ENCODE peak calls at places on chromosome 15, in six cellular contexts. G is IMR-90, R is mesendoderm, Z is H9, V is mesenchymal stem cell, J is trophoblast cell. X is an unnamed sample. For H3K4me1, the result is how much of the 10 kb centered on the place peaks cover.

GRCh38 chr15:39156636-39157255 is 424.1 kb upstream of the THBS1 start:
- DNase-seq in G (no peak), R (no peak), V (peak), J (no peak), Z (no peak), X (no peak)

GRCh38 chr15:56871180-56871579 is 47.3 kb upstream of the TCF12 start:
- DNase-seq in G (peak), J (peak), V (peak), R (peak), Z (no peak), X (no peak)

GRCh38 chr15:67110400-67110799 is 45.0 kb downstream of the SMAD3 start:
- DNase-seq in V (no peak), R (no peak), G (no peak), J (no peak), Z (no peak), X (no peak)

GRCh38 chr15:99105516-99106341 is 849 bp downstream of the SYNM start:
- DNase-seq in G (peak), Z (peak), R (peak), V (peak), J (peak), X (peak)

GRCh38 chr15:28017423-28017924 is 81.6 kb downstream of the OCA2 start:
- DNase-seq in V (no peak), J (no peak), R (peak), Z (no peak), G (no peak), X (peak)

GRCh38 chr15:75425966-75426500 is 25.5 kb downstream of the SIN3A start:
- DNase-seq in V (no peak), J (no peak), Z (no peak), G (no peak), R (peak), X (no peak)

GRCh38 chr15:68313501-68314390 is 36.2 kb downstream of the FEM1B start:
- DNase-seq in G (no peak), Z (peak), J (no peak), R (no peak), V (no peak), X (no peak)

GRCh38 chr15:29139540-29140459 is 129.8 kb downstream of the NSMCE3 start:
- DNase-seq in R (peak), G (peak), Z (peak), V (peak), J (peak), X (peak)

GRCh38 chr15:31465083-31465955 is 138.7 kb downstream of the KLF13 start:
- DNase-seq in Z (peak), V (no peak), J (no peak), G (no peak), R (no peak), X (no peak)

GRCh38 chr15:97759363-97759762 is 201.1 kb upstream of the ARRDC4 start:
- DNase-seq in R (no peak), Z (no peak), G (no peak), V (peak), J (no peak), X (no peak)

GRCh38 chr15:70827721-70828120 is 26.2 kb downstream of the LARP6 start:
- DNase-seq in G (no peak), R (no peak), V (no peak), J (no peak), Z (no peak), X (no peak)

GRCh38 chr15:79972861-79973260 is 1.9 kb upstream of the BCL2A1 start:
- DNase-seq in J (no peak), V (no peak), Z (no peak), G (no peak), R (no peak), X (no peak)

GRCh38 chr15:63236272-63236671 is 41.1 kb upstream of the APH1B start:
- DNase-seq in V (no peak), R (no peak), G (peak), J (no peak), Z (no peak), X (no peak)

GRCh38 chr15:61115241-61115640 is 113.9 kb downstream of the RORA start:
- DNase-seq in R (no peak), V (no peak), G (peak), Z (no peak), J (no peak), X (no peak)

GRCh38 chr15:71596672-71597071 is 213.7 kb upstream of the NR2E3 start:
- DNase-seq in J (no peak), Z (no peak), G (peak), V (no peak), R (peak), X (no peak)

GRCh38 chr15:76903251-76903681 is 1.9 kb downstream of the SCAPER start:
- DNase-seq in V (peak), G (peak), R (peak), Z (no peak), J (peak), X (no peak)

GRCh38 chr15:44633603-44634002 is 29.9 kb downstream of the SPG11 start:
- DNase-seq in J (peak), R (no peak), G (peak), V (peak), Z (no peak), X (no peak)

GRCh38 chr15:70853855-70854668 is at the start of gene LARP6:
- DNase-seq in J (no peak), G (peak), R (peak), V (peak), Z (peak), X (peak)

GRCh38 chr15:67063689-67064606 is 1.5 kb upstream of the SMAD3 start:
- DNase-seq in R (peak), V (peak), Z (peak), J (peak), G (peak), X (peak)

GRCh38 chr15:67548862-67549651 is 6.6 kb downstream of the MAP2K5 start:
- DNase-seq in V (peak), R (peak), Z (peak), J (no peak), G (no peak), X (peak)

GRCh38 chr15:90104551-90104950 is 2.3 kb upstream of the IDH2 start:
- DNase-seq in V (no peak), J (peak), G (no peak), R (no peak), Z (no peak), X (no peak)

GRCh38 chr15:25790003-25790660 is 73.0 kb downstream of the ATP10A start:
- DNase-seq in G (peak), Z (no peak), R (peak), J (peak), V (peak), X (no peak)

GRCh38 chr15:45794768-45795486 is 160.1 kb downstream of the SQOR start:
- DNase-seq in Z (no peak), V (no peak), J (no peak), G (no peak), R (no peak), X (no peak)

GRCh38 chr15:68640791-68641331 is 62.1 kb downstream of the CORO2B start:
- DNase-seq in V (no peak), G (no peak), R (no peak), J (no peak), Z (no peak), X (no peak)

GRCh38 chr15:38588672-38589071 is 24.1 kb upstream of the RASGRP1 start:
- DNase-seq in G (no peak), V (no peak), J (peak), Z (no peak), R (no peak), X (no peak)

GRCh38 chr15:81316267-81316666 is 7.7 kb downstream of the STARD5 start:
- DNase-seq in J (no peak), V (no peak), Z (no peak), R (no peak), G (no peak), X (no peak)

GRCh38 chr15:81314378-81314777 is 9.6 kb downstream of the STARD5 start:
- DNase-seq in G (no peak), Z (no peak), J (no peak), R (no peak), V (no peak), X (no peak)

GRCh38 chr15:81317642-81318017 is 6.3 kb downstream of the STARD5 start:
- DNase-seq in V (no peak), R (no peak), G (no peak), J (no peak), Z (no peak), X (no peak)

GRCh38 chr15:81313686-81314085 is 10.3 kb downstream of the STARD5 start:
- DNase-seq in J (peak), R (no peak), Z (no peak), G (peak), V (no peak), X (no peak)

GRCh38 chr15:81315452-81316203 is 8.3 kb downstream of the STARD5 start:
- DNase-seq in V (no peak), J (no peak), R (no peak), G (no peak), Z (no peak), X (no peak)
- H3K4me1 ChIP-seq in V (under half), J (under half), R (under half), G (under half), Z (under half), X (under half)

GRCh38 chr15:52569244-52569585 is 385 bp upstream of the ARPP19 start:
- DNase-seq in V (no peak), R (no peak), Z (no peak), J (no peak), G (no peak), X (no peak)
- H3K4ac ChIP-seq in V (peak), R (no peak), Z (no peak), J (peak), G (peak), X (no peak)

GRCh38 chr15:48472756-48473155 is 141.5 kb downstream of the DUT start:
- DNase-seq in Z (no peak), R (no peak), G (peak), V (peak), J (no peak), X (no peak)
- H3K4me1 ChIP-seq in Z (under half), R (under half), G (under half), V (under half), J (under half), X (under half)

GRCh38 chr15:40436892-40437753 is 3.6 kb upstream of the BAHD1 start:
- DNase-seq in J (no peak), Z (no peak), G (no peak), R (peak), V (no peak), X (no peak)

GRCh38 chr15:40437754-40438687 is 2.7 kb upstream of the BAHD1 start:
- DNase-seq in J (no peak), Z (no peak), V (no peak), G (no peak), R (no peak), X (no peak)

GRCh38 chr15:40438712-40439111 is 2.0 kb upstream of the BAHD1 start:
- DNase-seq in V (no peak), Z (no peak), J (no peak), R (no peak), G (no peak), X (no peak)

GRCh38 chr15:40435331-40436089 is 5.2 kb upstream of the BAHD1 start:
- DNase-seq in R (no peak), V (no peak), J (no peak), Z (no peak), G (no peak), X (no peak)

GRCh38 chr15:40436116-40436891 is 4.4 kb upstream of the BAHD1 start:
- DNase-seq in J (peak), Z (no peak), V (no peak), R (no peak), G (no peak), X (no peak)
- H3K4ac ChIP-seq in J (no peak), Z (no peak), V (no peak), R (peak), G (no peak), X (peak)

DNA sequence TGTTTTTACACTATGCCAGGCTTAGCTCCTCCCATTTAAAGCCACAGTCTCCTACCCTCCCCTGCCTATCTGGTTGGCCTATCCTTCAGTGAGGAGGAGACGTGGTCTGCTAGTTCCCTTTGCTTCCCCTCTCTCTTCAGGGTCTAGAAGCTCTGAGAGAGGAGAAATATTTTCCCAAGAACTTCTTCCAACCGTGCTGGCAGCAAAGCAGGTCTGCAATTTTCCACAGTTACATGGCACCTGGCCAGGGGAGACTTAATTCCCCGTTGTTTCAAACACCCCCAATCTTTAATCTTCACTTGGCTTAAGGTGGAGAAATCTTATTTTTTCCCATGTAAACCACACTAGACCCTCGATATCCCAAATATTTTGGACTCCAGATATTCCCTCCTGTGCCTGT is 149.5 kb upstream of the MCTP2 start:
- DNase-seq in J (no peak), G (no peak), R (no peak), V (no peak), Z (no peak), X (no peak)
- H3K4me1 ChIP-seq in J (under half), G (under half), R (under half), V (under half), Z (under half), X (under half)

GRCh38 chr15:78438595-78439285 is 724 bp downstream of the IREB2 start:
- DNase-seq in Z (no peak), V (peak), G (no peak), J (peak), R (peak), X (peak)
- H3K4ac ChIP-seq in Z (no peak), V (peak), G (peak), J (peak), R (peak), X (peak)

DNA sequence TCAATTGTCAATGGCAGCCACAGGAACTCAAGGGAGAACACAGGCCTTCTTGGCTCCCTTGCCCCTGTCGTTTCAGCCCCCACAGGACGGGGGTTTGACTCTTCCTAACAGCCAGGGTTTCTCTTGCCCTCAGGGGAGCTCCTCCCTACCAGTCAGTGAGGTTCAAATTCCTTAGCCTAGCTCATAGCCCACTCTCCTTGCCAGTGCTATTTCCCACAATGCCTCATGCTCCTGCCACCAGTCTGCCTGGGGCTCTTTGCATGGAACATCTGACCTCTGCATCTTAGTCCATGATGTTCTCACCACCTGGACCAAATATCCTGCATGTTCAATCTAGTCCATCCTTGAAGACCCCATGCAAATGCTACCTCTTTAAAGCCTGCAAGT is 78.1 kb downstream of the MYO1E start:
- DNase-seq in R (peak), G (no peak), J (peak), Z (no peak), V (no peak), X (no peak)
- H3K4me1 ChIP-seq in R (under half), G (under half), J (under half), Z (under half), V (under half), X (under half)

GRCh38 chr15:73051811-73052678 is at the start of gene NEO1:
- DNase-seq in R (peak), Z (peak), V (peak), J (peak), G (peak), X (peak)

GRCh38 chr15:73051402-73051810 is 857 bp upstream of the NEO1 start:
- DNase-seq in V (no peak), Z (no peak), J (peak), G (no peak), R (no peak), X (peak)

GRCh38 chr15:73054417-73054963 is 2.2 kb downstream of the NEO1 start:
- DNase-seq in V (no peak), J (no peak), Z (no peak), G (no peak), R (no peak), X (no peak)

GRCh38 chr15:73053398-73053723 is 1.1 kb downstream of the NEO1 start:
- DNase-seq in V (no peak), G (no peak), R (no peak), J (no peak), Z (no peak), X (no peak)

DNA sequence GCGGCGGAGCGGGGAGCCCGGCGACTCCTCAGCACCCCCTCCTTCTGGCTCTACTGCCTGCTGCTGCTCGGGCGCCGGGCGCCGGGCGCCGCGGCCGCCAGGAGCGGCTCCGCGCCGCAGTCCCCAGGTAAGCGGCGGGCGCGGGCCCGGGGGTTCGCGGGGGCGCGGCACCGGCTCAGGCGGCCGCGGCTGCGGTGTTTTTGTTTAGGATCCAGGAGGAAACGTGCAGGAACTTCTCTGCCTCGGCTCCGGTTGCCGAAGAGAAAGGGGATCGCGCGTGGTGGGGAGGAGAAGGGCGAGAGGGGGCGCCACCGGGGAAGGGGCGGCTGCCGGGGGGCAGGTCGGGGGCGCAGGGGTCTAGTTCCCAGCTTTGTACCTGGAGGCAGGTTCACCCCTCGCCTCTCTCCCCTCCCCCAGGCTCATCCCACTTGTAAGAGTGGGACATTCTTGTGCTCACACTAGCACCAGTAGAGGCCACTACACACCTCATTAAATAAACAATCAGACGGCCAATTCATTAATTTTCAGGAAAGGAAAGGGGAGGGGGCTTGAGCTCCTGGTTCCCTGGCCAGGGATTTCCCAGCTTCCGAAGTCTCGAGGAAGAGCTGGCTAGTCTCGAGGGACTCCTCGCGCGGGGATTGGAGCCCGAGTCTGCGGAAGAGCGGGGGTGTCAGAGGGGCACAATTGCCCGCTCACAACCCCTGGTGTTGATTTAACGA is 575 bp downstream of the NEO1 start:
- DNase-seq in V (peak), J (peak), R (peak), G (peak), Z (peak), X (peak)
- H3K4ac ChIP-seq in V (peak), J (no peak), R (peak), G (no peak), Z (no peak), X (no peak)

GRCh38 chr15:73626072-73626471 is 7.1 kb downstream of the NPTN start:
- DNase-seq in Z (no peak), V (no peak), J (no peak), R (no peak), G (no peak), X (no peak)
- H3K4me1 ChIP-seq in Z (under half), V (under half), J (under half), R (under half), G (under half), X (under half)

DNA sequence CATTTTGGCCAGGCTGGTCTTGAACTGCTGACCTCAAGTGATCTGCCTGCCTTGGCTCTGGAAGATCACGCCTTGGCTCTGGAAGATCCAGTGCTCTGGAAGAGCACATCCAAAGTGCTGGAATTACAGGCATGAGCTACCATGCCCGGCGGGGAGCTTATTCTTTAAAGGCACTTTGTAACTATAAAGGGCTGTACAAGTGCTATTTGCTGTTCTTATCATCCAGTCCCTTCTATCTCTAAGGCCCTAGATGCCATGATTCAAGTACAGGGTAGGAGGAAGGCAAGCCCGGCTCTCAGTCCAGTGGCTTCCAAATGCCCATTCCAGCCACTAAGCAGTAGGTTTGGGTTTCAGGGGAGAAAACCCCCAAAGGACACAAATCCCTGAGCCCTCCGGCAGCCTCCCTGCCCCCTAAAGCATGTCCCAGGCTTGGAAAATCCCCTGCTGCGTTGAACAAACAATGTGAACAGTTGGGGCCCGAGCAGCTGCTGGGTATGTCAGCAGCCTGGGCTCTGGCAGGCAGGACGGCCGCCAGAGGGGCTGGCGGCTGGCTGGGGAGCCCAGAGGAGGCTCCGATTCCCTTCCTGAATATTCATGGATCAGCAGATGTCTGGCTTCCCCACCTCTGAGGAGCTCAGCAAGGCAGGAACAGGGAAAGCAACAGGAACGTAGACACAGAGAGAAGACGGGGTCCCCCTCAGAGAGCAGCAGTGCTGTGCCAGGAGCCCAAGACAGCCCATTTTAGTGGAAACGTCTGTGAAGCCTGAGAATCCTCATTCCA is 7.7 kb downstream of the IGDCC4 start:
- DNase-seq in R (peak), G (peak), V (peak), Z (peak), J (no peak), X (peak)
- H3K4ac ChIP-seq in R (peak), G (peak), V (peak), Z (no peak), J (no peak), X (no peak)

X was measured in neuronal stem cell.